ENCODE peak calls at places on chromosomes 7 and 10, in six cellular contexts. One of them, this sample, is unnamed.

GRCh38 chr10:126904807-126905686 is at the start of gene DOCK1:
- DNase-seq in mammary epithelial cell: peak; percentile 70
- DNase-seq in uterus: peak; percentile 56
- DNase-seq in neural progenitor cell: peak; percentile 86
- DNase-seq in CD8-positive, alpha-beta memory T cell: no peak
- DNase-seq in heart right ventricle: peak; percentile 75
- DNase-seq in this sample: no peak

GRCh38 chr10:114953047-114953446 is 15.1 kb downstream of the TRUB1 start:
- DNase-seq in heart right ventricle: no peak
- DNase-seq in uterus: no peak
- DNase-seq in CD8-positive, alpha-beta memory T cell: no peak
- DNase-seq in neural progenitor cell: no peak
- DNase-seq in mammary epithelial cell: no peak
- DNase-seq in this sample: no peak

GRCh38 chr7:55397617-55398016 is 32.5 kb downstream of the LANCL2 start:
- DNase-seq in neural progenitor cell: no peak
- DNase-seq in heart right ventricle: no peak
- DNase-seq in mammary epithelial cell: no peak
- DNase-seq in CD8-positive, alpha-beta memory T cell: no peak
- DNase-seq in uterus: no peak
- DNase-seq in this sample: no peak

GRCh38 chr7:88141953-88142352 is 77.9 kb downstream of the SRI start:
- DNase-seq in uterus: no peak
- DNase-seq in heart right ventricle: no peak
- DNase-seq in mammary epithelial cell: no peak
- DNase-seq in neural progenitor cell: no peak
- DNase-seq in CD8-positive, alpha-beta memory T cell: no peak
- DNase-seq in this sample: no peak

GRCh38 chr10:63137306-63137705 is 4.2 kb downstream of the NRBF2 start:
- DNase-seq in uterus: no peak
- DNase-seq in mammary epithelial cell: no peak
- DNase-seq in heart right ventricle: no peak
- DNase-seq in neural progenitor cell: no peak
- DNase-seq in CD8-positive, alpha-beta memory T cell: no peak
- DNase-seq in this sample: no peak

GRCh38 chr7:146150153-146150552 is 33.6 kb downstream of the CNTNAP2 start:
- DNase-seq in mammary epithelial cell: no peak
- DNase-seq in CD8-positive, alpha-beta memory T cell: no peak
- DNase-seq in heart right ventricle: no peak
- DNase-seq in neural progenitor cell: no peak
- DNase-seq in uterus: no peak
- DNase-seq in this sample: no peak

GRCh38 chr7:25750738-25751529 is 401.1 kb upstream of the NFE2L3 start:
- DNase-seq in neural progenitor cell: no peak
- DNase-seq in mammary epithelial cell: no peak
- DNase-seq in CD8-positive, alpha-beta memory T cell: no peak
- DNase-seq in uterus: no peak
- DNase-seq in heart right ventricle: no peak
- DNase-seq in this sample: no peak

GRCh38 chr7:130921391-130922180 is 187.6 kb upstream of the KLF14 start:
- DNase-seq in neural progenitor cell: peak; percentile 90
- DNase-seq in uterus: no peak
- DNase-seq in CD8-positive, alpha-beta memory T cell: no peak
- DNase-seq in heart right ventricle: peak; percentile 71
- DNase-seq in mammary epithelial cell: no peak
- DNase-seq in this sample: no peak

GRCh38 chr7:34320926-34321609 is 336.9 kb upstream of the NPSR1 start:
- DNase-seq in uterus: peak; percentile 23
- DNase-seq in CD8-positive, alpha-beta memory T cell: no peak
- DNase-seq in neural progenitor cell: peak; percentile 79
- DNase-seq in mammary epithelial cell: peak; percentile 73
- DNase-seq in heart right ventricle: peak; percentile 27
- DNase-seq in this sample: peak; percentile 13

GRCh38 chr10:121910673-121911420 is 17.0 kb downstream of the ATE1 start:
- DNase-seq in CD8-positive, alpha-beta memory T cell: no peak
- DNase-seq in neural progenitor cell: no peak
- DNase-seq in mammary epithelial cell: peak; percentile 27
- DNase-seq in uterus: no peak
- DNase-seq in heart right ventricle: no peak
- DNase-seq in this sample: no peak

GRCh38 chr10:22481687-22482539 is 136.6 kb downstream of the SPAG6 start:
- DNase-seq in heart right ventricle: no peak
- DNase-seq in CD8-positive, alpha-beta memory T cell: no peak
- DNase-seq in neural progenitor cell: no peak
- DNase-seq in uterus: no peak
- DNase-seq in mammary epithelial cell: peak; percentile 17
- DNase-seq in this sample: no peak

GRCh38 chr10:14926061-14926470 is 27.8 kb downstream of the DCLRE1C start:
- DNase-seq in neural progenitor cell: no peak
- DNase-seq in CD8-positive, alpha-beta memory T cell: no peak
- DNase-seq in mammary epithelial cell: no peak
- DNase-seq in uterus: no peak
- DNase-seq in heart right ventricle: no peak
- DNase-seq in this sample: no peak

GRCh38 chr10:103884681-103885139 is 29.3 kb upstream of the SH3PXD2A start:
- DNase-seq in heart right ventricle: peak; percentile 32
- DNase-seq in neural progenitor cell: peak; percentile 67
- DNase-seq in CD8-positive, alpha-beta memory T cell: no peak
- DNase-seq in uterus: no peak
- DNase-seq in mammary epithelial cell: peak; percentile 73
- DNase-seq in this sample: no peak

GRCh38 chr7:55591282-55591931 is 19.1 kb upstream of the VOPP1 start:
- DNase-seq in heart right ventricle: no peak
- DNase-seq in uterus: no peak
- DNase-seq in mammary epithelial cell: no peak
- DNase-seq in neural progenitor cell: no peak
- DNase-seq in CD8-positive, alpha-beta memory T cell: no peak
- DNase-seq in this sample: no peak

GRCh38 chr7:117682681-117683385 is 190.4 kb downstream of the CTTNBP2 start:
- DNase-seq in heart right ventricle: no peak
- DNase-seq in uterus: peak; percentile 18
- DNase-seq in mammary epithelial cell: peak; percentile 48
- DNase-seq in CD8-positive, alpha-beta memory T cell: no peak
- DNase-seq in neural progenitor cell: no peak
- DNase-seq in this sample: no peak

GRCh38 chr7:30922596-30922995 is 10.9 kb downstream of the AQP1 start:
- DNase-seq in CD8-positive, alpha-beta memory T cell: no peak
- DNase-seq in uterus: peak; percentile 11
- DNase-seq in heart right ventricle: peak; percentile 3
- DNase-seq in mammary epithelial cell: no peak
- DNase-seq in neural progenitor cell: no peak
- DNase-seq in this sample: no peak

GRCh38 chr10:92696606-92697383 is 7.0 kb downstream of the HHEX start:
- DNase-seq in neural progenitor cell: peak; percentile 6
- DNase-seq in CD8-positive, alpha-beta memory T cell: no peak
- DNase-seq in mammary epithelial cell: no peak
- DNase-seq in uterus: no peak
- DNase-seq in heart right ventricle: no peak
- DNase-seq in this sample: no peak

GRCh38 chr7:2530076-2530967 is 10.7 kb downstream of the LFNG start:
- DNase-seq in mammary epithelial cell: no peak
- DNase-seq in neural progenitor cell: peak; percentile 11
- DNase-seq in uterus: peak; percentile 19
- DNase-seq in heart right ventricle: no peak
- DNase-seq in CD8-positive, alpha-beta memory T cell: peak; percentile 79
- DNase-seq in this sample: peak; percentile 80

GRCh38 chr10:24669285-24669861 is 54.3 kb downstream of the ARHGAP21 start:
- DNase-seq in mammary epithelial cell: no peak
- DNase-seq in uterus: no peak
- DNase-seq in CD8-positive, alpha-beta memory T cell: no peak
- DNase-seq in heart right ventricle: no peak
- DNase-seq in neural progenitor cell: no peak
- DNase-seq in this sample: no peak

GRCh38 chr7:112556633-112557032 is 75.8 kb downstream of the LSMEM1 start:
- DNase-seq in neural progenitor cell: no peak
- DNase-seq in CD8-positive, alpha-beta memory T cell: no peak
- DNase-seq in uterus: no peak
- DNase-seq in heart right ventricle: no peak
- DNase-seq in mammary epithelial cell: peak; percentile 93
- DNase-seq in this sample: no peak

GRCh38 chr7:133742709-133743538 is 384.2 kb upstream of the LRGUK start:
- DNase-seq in CD8-positive, alpha-beta memory T cell: no peak
- DNase-seq in mammary epithelial cell: peak; percentile 16
- DNase-seq in neural progenitor cell: peak; percentile 18
- DNase-seq in heart right ventricle: no peak
- DNase-seq in uterus: no peak
- DNase-seq in this sample: no peak

GRCh38 chr10:43686414-43686813 is 37.7 kb upstream of the ZNF32 start:
- DNase-seq in uterus: no peak
- DNase-seq in CD8-positive, alpha-beta memory T cell: no peak
- DNase-seq in mammary epithelial cell: no peak
- DNase-seq in neural progenitor cell: no peak
- DNase-seq in heart right ventricle: no peak
- DNase-seq in this sample: no peak

GRCh38 chr10:43202657-43203490 is 64.0 kb downstream of the RASGEF1A start:
- DNase-seq in uterus: peak; percentile 21
- DNase-seq in CD8-positive, alpha-beta memory T cell: peak; percentile 44
- DNase-seq in heart right ventricle: peak; percentile 14
- DNase-seq in neural progenitor cell: peak; percentile 74
- DNase-seq in mammary epithelial cell: no peak
- DNase-seq in this sample: no peak

GRCh38 chr10:96991313-96991841 is 159.3 kb downstream of the LCOR start:
- DNase-seq in uterus: no peak
- DNase-seq in neural progenitor cell: no peak
- DNase-seq in mammary epithelial cell: peak; percentile 57
- DNase-seq in heart right ventricle: no peak
- DNase-seq in CD8-positive, alpha-beta memory T cell: no peak
- DNase-seq in this sample: no peak

GRCh38 chr10:48970046-48970445 is 30.4 kb upstream of the LRRC18 start:
- DNase-seq in CD8-positive, alpha-beta memory T cell: no peak
- DNase-seq in mammary epithelial cell: no peak
- DNase-seq in neural progenitor cell: no peak
- DNase-seq in heart right ventricle: no peak
- DNase-seq in uterus: no peak
- DNase-seq in this sample: no peak

DNA sequence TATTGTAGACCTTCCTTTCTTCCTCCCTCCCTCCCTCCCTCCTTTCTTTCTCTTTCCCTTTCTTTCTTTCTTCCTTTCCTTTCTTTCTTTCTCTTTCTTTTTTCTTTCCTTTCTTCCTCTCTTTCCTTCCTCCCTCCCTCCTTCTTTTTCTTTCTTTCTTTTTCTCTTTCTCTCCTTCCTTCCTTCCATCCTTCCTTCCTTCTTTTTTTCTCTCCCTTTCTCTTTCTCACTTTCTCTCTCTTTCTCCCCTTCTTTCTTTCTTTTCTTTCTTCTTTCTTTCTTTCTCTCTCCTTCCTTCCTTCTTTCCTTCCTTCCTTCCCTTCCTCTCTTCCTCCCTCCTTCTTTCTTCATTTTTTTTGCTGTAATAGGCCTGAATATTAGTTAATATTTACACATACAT is 638.0 kb downstream of the SORCS3 start:
- DNase-seq in heart right ventricle: no peak
- DNase-seq in CD8-positive, alpha-beta memory T cell: no peak
- DNase-seq in mammary epithelial cell: no peak
- DNase-seq in neural progenitor cell: no peak
- DNase-seq in uterus: no peak
- DNase-seq in this sample: no peak
- H3K9me3 ChIP-seq in heart right ventricle: no peaks in the 10 kb centered on the region
- H3K9me3 ChIP-seq in CD8-positive, alpha-beta memory T cell: no peaks in the 10 kb centered on the region
- H3K9me3 ChIP-seq in mammary epithelial cell: no peaks in the 10 kb centered on the region
- H3K9me3 ChIP-seq in neural progenitor cell: no peaks in the 10 kb centered on the region
- H3K9me3 ChIP-seq in uterus: no peaks in the 10 kb centered on the region
- H3K9me3 ChIP-seq in this sample: no peaks in the 10 kb centered on the region

GRCh38 chr7:57178768-57179139 is 46.5 kb upstream of the ZNF479 start:
- DNase-seq in uterus: no peak
- DNase-seq in CD8-positive, alpha-beta memory T cell: no peak
- DNase-seq in heart right ventricle: no peak
- DNase-seq in mammary epithelial cell: no peak
- DNase-seq in neural progenitor cell: no peak
- DNase-seq in this sample: no peak

GRCh38 chr7:57182031-57182430 is 49.8 kb upstream of the ZNF479 start:
- DNase-seq in uterus: no peak
- DNase-seq in heart right ventricle: no peak
- DNase-seq in mammary epithelial cell: no peak
- DNase-seq in CD8-positive, alpha-beta memory T cell: no peak
- DNase-seq in neural progenitor cell: no peak
- DNase-seq in this sample: no peak

GRCh38 chr7:57177856-57178767 is 45.9 kb upstream of the ZNF479 start:
- DNase-seq in uterus: no peak
- DNase-seq in CD8-positive, alpha-beta memory T cell: no peak
- DNase-seq in neural progenitor cell: no peak
- DNase-seq in heart right ventricle: no peak
- DNase-seq in mammary epithelial cell: no peak
- DNase-seq in this sample: no peak

GRCh38 chr7:57179776-57180415 is 47.7 kb upstream of the ZNF479 start:
- DNase-seq in CD8-positive, alpha-beta memory T cell: no peak
- DNase-seq in heart right ventricle: no peak
- DNase-seq in mammary epithelial cell: no peak
- DNase-seq in uterus: no peak
- DNase-seq in neural progenitor cell: no peak
- DNase-seq in this sample: no peak

GRCh38 chr7:57181281-57181680 is 49.0 kb upstream of the ZNF479 start:
- DNase-seq in mammary epithelial cell: no peak
- DNase-seq in CD8-positive, alpha-beta memory T cell: no peak
- DNase-seq in heart right ventricle: no peak
- DNase-seq in uterus: no peak
- DNase-seq in neural progenitor cell: no peak
- DNase-seq in this sample: no peak
- H3K9me3 ChIP-seq in mammary epithelial cell: peaks cover 50% of the 10 kb centered on the region
- H3K9me3 ChIP-seq in CD8-positive, alpha-beta memory T cell: no peaks in the 10 kb centered on the region
- H3K9me3 ChIP-seq in heart right ventricle: peaks cover 15% of the 10 kb centered on the region
- H3K9me3 ChIP-seq in uterus: no peaks in the 10 kb centered on the region
- H3K9me3 ChIP-seq in neural progenitor cell: no peaks in the 10 kb centered on the region
- H3K9me3 ChIP-seq in this sample: peaks cover 2% of the 10 kb centered on the region

GRCh38 chr10:37456456-37456855 is 331.1 kb downstream of the ANKRD30A start:
- DNase-seq in mammary epithelial cell: no peak
- DNase-seq in heart right ventricle: no peak
- DNase-seq in CD8-positive, alpha-beta memory T cell: no peak
- DNase-seq in uterus: no peak
- DNase-seq in neural progenitor cell: no peak
- DNase-seq in this sample: no peak
- H3K9me3 ChIP-seq in mammary epithelial cell: peaks cover 10% of the 10 kb centered on the region
- H3K9me3 ChIP-seq in heart right ventricle: no peaks in the 10 kb centered on the region
- H3K9me3 ChIP-seq in CD8-positive, alpha-beta memory T cell: no peaks in the 10 kb centered on the region
- H3K9me3 ChIP-seq in uterus: no peaks in the 10 kb centered on the region
- H3K9me3 ChIP-seq in neural progenitor cell: no peaks in the 10 kb centered on the region
- H3K9me3 ChIP-seq in this sample: no peaks in the 10 kb centered on the region

DNA sequence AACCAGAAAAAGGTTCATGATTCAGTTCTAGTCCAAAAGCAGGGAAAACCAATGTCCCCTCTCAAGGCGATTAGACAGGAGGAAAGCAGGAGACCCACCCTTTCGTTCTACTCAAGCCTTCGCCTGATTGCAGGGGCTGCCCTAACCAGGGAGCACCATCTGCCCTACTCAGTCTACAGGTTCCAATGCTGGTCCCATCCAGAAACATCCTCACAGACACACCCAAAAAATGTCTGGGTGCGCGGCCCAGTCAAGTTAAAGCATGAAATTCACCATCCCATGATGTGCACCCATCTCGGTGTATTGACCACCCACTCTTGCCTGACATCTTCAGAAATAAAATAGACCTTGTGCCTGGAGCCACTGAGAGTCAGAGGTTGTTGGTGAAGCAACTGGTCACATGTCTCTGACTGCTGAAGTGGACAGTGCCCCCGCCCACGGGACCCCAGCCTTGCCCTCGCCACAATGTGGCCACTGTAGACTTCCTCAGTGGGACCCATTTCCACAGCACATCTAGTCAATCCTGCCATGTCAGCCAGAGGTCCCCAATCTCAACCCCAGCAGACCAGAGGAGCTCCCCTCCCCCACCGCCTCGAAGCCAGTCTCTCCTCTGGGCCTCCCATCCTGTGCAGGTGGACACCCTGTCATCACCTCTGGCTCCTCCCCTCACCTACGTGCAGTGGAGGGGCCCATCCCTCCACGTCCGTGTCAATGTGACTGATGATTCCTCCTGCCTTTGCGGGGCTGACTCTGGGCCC is 116.3 kb upstream of the PPP2R2D start:
- DNase-seq in neural progenitor cell: no peak
- DNase-seq in uterus: no peak
- DNase-seq in heart right ventricle: no peak
- DNase-seq in mammary epithelial cell: no peak
- DNase-seq in CD8-positive, alpha-beta memory T cell: no peak
- DNase-seq in this sample: no peak
- H3K9me3 ChIP-seq in neural progenitor cell: no peaks in the 10 kb centered on the region
- H3K9me3 ChIP-seq in uterus: no peaks in the 10 kb centered on the region
- H3K9me3 ChIP-seq in heart right ventricle: no peaks in the 10 kb centered on the region
- H3K9me3 ChIP-seq in mammary epithelial cell: peaks cover 8% of the 10 kb centered on the region
- H3K9me3 ChIP-seq in CD8-positive, alpha-beta memory T cell: no peaks in the 10 kb centered on the region
- H3K9me3 ChIP-seq in this sample: no peaks in the 10 kb centered on the region